ENCODE peak calls at places on chromosomes 2 and 18, in four cellular contexts. P is Caco-2, V is heart right ventricle, G is PC-9. T is an unnamed sample.

GRCh38 chr18:26655614-26656400 is 107.5 kb upstream of the KCTD1 start:
- DNase-seq in P (peak; percentile 16), V (peak; percentile 36), G (peak; percentile 47), T (peak; percentile 68)

GRCh38 chr2:104502904-104503303 is 351.0 kb upstream of the POU3F3 start:
- DNase-seq in P (no peak), V (no peak), G (no peak), T (no peak)

GRCh38 chr2:152453129-152453642 is 118.2 kb downstream of the FMNL2 start:
- DNase-seq in P (no peak), V (no peak), G (no peak), T (peak; percentile 22)

GRCh38 chr2:222535477-222535876 is 111.1 kb downstream of the SGPP2 start:
- DNase-seq in P (no peak), V (no peak), G (no peak), T (no peak)

GRCh38 chr2:20314562-20315521 is 35.8 kb downstream of the PUM2 start:
- DNase-seq in P (no peak), V (no peak), G (no peak), T (no peak)

GRCh38 chr2:126749537-126749936 is 93.6 kb downstream of the GYPC start:
- DNase-seq in P (peak; percentile 11), V (peak; percentile 22), G (no peak), T (no peak)

GRCh38 chr2:20211420-20211819 is 13.5 kb downstream of the SDC1 start:
- DNase-seq in P (no peak), V (no peak), G (no peak), T (no peak)

GRCh38 chr2:61177727-61178549 is 15.9 kb downstream of the C2orf74 start:
- DNase-seq in P (peak; percentile 53), V (peak; percentile 44), G (no peak), T (no peak)

DNA sequence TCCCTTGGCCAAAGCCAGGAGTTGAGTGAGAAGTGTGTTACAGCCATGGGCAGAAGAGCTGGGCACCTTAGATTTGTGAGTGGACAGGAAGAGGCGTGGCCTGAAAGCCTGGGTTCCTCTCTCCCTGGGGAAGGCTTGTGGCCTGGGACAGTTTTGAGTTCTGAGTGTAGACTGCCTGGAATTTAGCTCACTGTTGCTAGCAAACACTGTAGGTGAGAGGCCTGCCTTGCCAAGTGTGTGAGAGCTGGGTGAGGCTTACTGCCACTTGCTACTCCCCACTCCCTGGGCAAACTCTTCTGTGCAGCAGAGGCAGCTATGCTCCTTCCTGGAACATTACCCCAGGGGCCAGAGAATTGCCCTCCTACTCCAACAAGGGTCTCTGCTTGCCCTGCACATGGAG is 150.0 kb upstream of the GALNT5 start:
- DNase-seq in P (no peak), V (no peak), G (no peak), T (no peak)
- H3K9me3 ChIP-seq in P (no peaks in the 10 kb centered on the region), V (no peaks in the 10 kb centered on the region), G (no peaks in the 10 kb centered on the region), T (no peaks in the 10 kb centered on the region)

DNA sequence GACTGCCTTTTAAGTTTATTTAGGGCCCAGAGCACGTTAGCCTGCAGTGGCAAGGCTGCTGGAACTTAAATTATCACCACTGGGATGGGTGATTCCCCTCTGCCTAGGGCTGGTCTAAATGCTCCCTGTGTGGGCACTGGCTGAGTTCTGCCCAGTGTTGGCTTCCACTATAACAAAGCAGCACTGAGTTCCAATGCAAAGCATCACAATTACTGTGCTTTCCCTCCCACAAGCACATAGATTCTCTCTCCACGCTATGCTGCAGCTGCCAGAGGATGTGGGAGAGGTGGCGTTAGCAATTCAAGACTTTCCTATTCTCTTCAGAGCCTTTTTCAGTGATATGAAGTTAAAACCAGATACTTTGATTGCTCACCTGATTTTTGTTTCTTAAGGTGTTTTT is 328.9 kb upstream of the DDX18 start:
- DNase-seq in P (no peak), V (no peak), G (peak; percentile 30), T (no peak)
- H3K4me3 ChIP-seq in P (no peak overlapping the region), V (no peak overlapping the region), G (no peak overlapping the region), T (no peak overlapping the region)

DNA sequence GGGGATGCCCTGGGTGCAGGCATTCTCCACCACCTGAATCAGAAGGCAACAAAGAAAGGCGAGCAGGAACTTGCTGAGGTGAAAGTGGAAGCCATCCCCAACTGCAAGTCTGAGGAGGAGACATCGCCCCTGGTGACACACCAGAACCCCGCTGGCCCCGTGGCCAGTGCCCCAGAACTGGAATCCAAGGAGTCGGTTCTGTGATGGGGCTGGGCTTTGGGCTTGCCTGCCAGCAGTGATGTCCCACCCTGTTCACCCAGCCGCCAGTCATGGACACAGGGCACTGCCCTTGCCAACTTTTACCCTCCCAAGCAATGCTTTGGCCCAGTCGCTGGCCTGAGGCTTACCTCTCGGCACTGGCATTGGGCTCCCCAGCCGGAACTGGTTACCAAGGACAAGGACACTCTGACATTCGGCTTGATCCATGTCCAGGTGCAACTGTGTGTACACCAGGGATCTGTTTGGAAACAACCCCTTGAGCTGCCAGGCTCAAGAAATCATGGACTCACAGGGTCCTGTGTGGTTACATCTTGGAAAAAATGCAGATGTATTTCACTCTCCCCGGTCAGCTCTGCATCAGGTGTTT is 31.8 kb downstream of the SLC1A4 start:
- DNase-seq in P (no peak), V (no peak), G (no peak), T (no peak)
- H3K36me3 ChIP-seq in P (no peaks in the 10 kb centered on the region), V (peaks cover 55% of the 10 kb centered on the region), G (no peaks in the 10 kb centered on the region), T (peaks cover 70% of the 10 kb centered on the region)

GRCh38 chr18:79896746-79897145 is 54.7 kb downstream of the SLC66A2 start:
- DNase-seq in P (no peak), V (no peak), G (no peak), T (no peak)
- H3K9me3 ChIP-seq in P (no peaks in the 10 kb centered on the region), V (peaks cover 6% of the 10 kb centered on the region), G (peaks cover 33% of the 10 kb centered on the region), T (peaks cover 79% of the 10 kb centered on the region)

GRCh38 chr18:12310762-12311161 is 2.7 kb downstream of the TUBB6 start:
- DNase-seq in P (no peak), V (no peak), G (no peak), T (no peak)
- H3K4me3 ChIP-seq in P (no peak overlapping the region), V (no peak overlapping the region), G (no peak overlapping the region), T (no peak overlapping the region)

GRCh38 chr2:201761101-201761500 is 19.6 kb downstream of the ALS2 start:
- DNase-seq in P (no peak), V (no peak), G (no peak), T (no peak)
- H3K36me3 ChIP-seq in P (no peaks in the 10 kb centered on the region), V (peaks cover 89% of the 10 kb centered on the region), G (peaks cover 3% of the 10 kb centered on the region), T (peaks cover 34% of the 10 kb centered on the region)

T was measured in WERI-Rb-1.